ENCODE peak calls at places on chromosomes 2 and 18, in eight cellular contexts. U is aorta, H is keratinocyte, D is tibial artery, L is osteoblast, C is A549, T is esophagus squamous epithelium, X is AG04450. W is an unnamed sample.

GRCh38 chr2:108106746-108107145 is 120.4 kb downstream of the SLC5A7 start:
- DNase-seq in U (no peak), H (no peak), D (no peak), L (no peak), C (no peak), T (no peak), X (no peak), W (peak; percentile 22)

GRCh38 chr2:31384771-31385276 is 29.7 kb downstream of the XDH start:
- DNase-seq in U (no peak), H (peak; percentile 88), D (no peak), L (peak; percentile 90), C (peak; percentile 79), T (no peak), X (peak; percentile 84), W (no peak)

GRCh38 chr18:23495723-23496440 is 7.4 kb upstream of the RMC1 start:
- DNase-seq in U (no peak), H (peak; percentile 74), D (no peak), L (no peak), C (no peak), T (no peak), X (no peak), W (no peak)

GRCh38 chr2:41207578-41207977 is 755.7 kb upstream of the SLC8A1 start:
- DNase-seq in U (no peak), H (no peak), D (no peak), L (no peak), C (no peak), T (no peak), X (no peak), W (no peak)

GRCh38 chr2:219298759-219299371 is 10.3 kb downstream of the PTPRN start:
- DNase-seq in U (peak; percentile 90), H (peak; percentile 50), D (peak; percentile 84), L (peak; percentile 99), C (peak; percentile 86), T (no peak), X (peak; percentile 47), W (no peak)

GRCh38 chr2:10393648-10393982 is 54.5 kb downstream of the ODC1 start:
- DNase-seq in U (no peak), H (peak; percentile 79), D (no peak), L (no peak), C (no peak), T (no peak), X (no peak), W (no peak)

GRCh38 chr2:32977228-32977758 is 30.5 kb downstream of the LTBP1 start:
- DNase-seq in U (no peak), H (peak; percentile 49), D (no peak), L (no peak), C (no peak), T (no peak), X (no peak), W (no peak)

GRCh38 chr2:155363349-155363888 is 664.9 kb downstream of the KCNJ3 start:
- DNase-seq in U (no peak), H (no peak), D (no peak), L (no peak), C (no peak), T (no peak), X (no peak), W (no peak)

GRCh38 chr2:195514365-195514764 is 142.7 kb upstream of the SLC39A10 start:
- DNase-seq in U (no peak), H (no peak), D (no peak), L (no peak), C (no peak), T (no peak), X (no peak), W (no peak)

GRCh38 chr18:25725461-25725860 is 365.0 kb downstream of the SS18 start:
- DNase-seq in U (no peak), H (no peak), D (no peak), L (no peak), C (no peak), T (no peak), X (no peak), W (no peak)

DNA sequence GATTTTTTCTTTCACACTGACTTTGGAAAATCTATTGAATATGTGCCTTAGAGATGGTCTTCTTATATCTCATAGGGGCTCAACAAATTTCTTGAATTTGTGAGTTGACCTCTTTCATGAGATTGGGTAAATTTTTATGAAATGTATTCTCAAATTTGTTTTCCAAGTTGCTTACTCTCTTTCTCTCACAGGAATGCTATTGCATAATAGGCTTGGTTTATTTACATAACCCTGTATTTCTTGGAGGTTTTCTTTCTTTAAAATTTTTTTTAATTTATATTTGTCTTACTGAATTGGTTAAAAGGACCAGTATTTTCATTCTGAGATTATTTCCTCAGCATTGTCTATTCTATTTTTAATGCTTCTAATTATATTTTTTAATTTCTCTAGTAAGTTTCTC is 917.1 kb downstream of the DPP10 start:
- DNase-seq in U (no peak), H (no peak), D (no peak), L (no peak), C (no peak), T (no peak), X (no peak), W (no peak)
- H3K9me3 ChIP-seq in U (no peaks in the 10 kb centered on the region), H (no peaks in the 10 kb centered on the region), D (peaks cover 12% of the 10 kb centered on the region), L (no peaks in the 10 kb centered on the region), C (peaks cover 2% of the 10 kb centered on the region), T (no peaks in the 10 kb centered on the region), X (peaks cover 20% of the 10 kb centered on the region), W (peaks cover 3% of the 10 kb centered on the region)

DNA sequence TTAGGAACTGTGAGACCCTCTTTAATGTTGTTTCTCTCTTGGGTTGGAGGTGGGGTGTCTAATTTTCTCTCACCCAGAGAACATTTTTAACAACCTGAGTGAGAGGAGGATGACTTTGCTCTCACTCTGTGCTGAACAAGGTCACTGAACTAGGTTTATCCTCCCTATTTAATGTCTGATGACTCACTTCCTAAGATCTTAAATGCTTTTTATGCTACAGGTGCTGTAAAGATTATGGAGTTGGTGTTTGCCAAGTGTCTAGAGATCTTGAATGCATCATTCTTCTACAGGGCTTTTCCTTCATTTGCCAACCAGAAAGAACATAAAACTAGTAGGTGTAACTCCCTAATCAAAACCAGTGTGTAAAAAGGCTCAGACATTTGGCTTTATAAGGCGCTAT is 350.6 kb upstream of the ETAA1 start:
- DNase-seq in U (no peak), H (no peak), D (no peak), L (no peak), C (no peak), T (no peak), X (no peak), W (no peak)
- H3K27ac ChIP-seq in U (no peak overlapping the region), H (no peak overlapping the region), D (no peak overlapping the region), L (no peak overlapping the region), C (no peak overlapping the region), T (no peak overlapping the region), X (no peak overlapping the region), W (no peak overlapping the region)

GRCh38 chr2:217901400-217901799 is 101.4 kb downstream of the TNS1 start:
- DNase-seq in U (no peak), H (no peak), D (no peak), L (peak; percentile 41), C (no peak), T (no peak), X (no peak), W (no peak)

GRCh38 chr2:217900780-217901360 is 101.9 kb downstream of the TNS1 start:
- DNase-seq in U (no peak), H (no peak), D (no peak), L (peak; percentile 37), C (no peak), T (no peak), X (no peak), W (no peak)

GRCh38 chr2:217897816-217898806 is 104.7 kb downstream of the TNS1 start:
- DNase-seq in U (no peak), H (no peak), D (peak; percentile 73), L (peak; percentile 64), C (no peak), T (no peak), X (no peak), W (no peak)

GRCh38 chr2:217900010-217900779 is 102.6 kb downstream of the TNS1 start:
- DNase-seq in U (no peak), H (no peak), D (peak; percentile 32), L (peak; percentile 63), C (no peak), T (no peak), X (no peak), W (no peak)

GRCh38 chr2:217899231-217900009 is 103.4 kb downstream of the TNS1 start:
- DNase-seq in U (peak; percentile 91), H (peak; percentile 57), D (peak; percentile 84), L (peak; percentile 99), C (peak; percentile 86), T (no peak), X (peak; percentile 59), W (no peak)
- H3K9me3 ChIP-seq in U (no peaks in the 10 kb centered on the region), H (no peaks in the 10 kb centered on the region), D (no peaks in the 10 kb centered on the region), L (no peaks in the 10 kb centered on the region), C (peaks cover 3% of the 10 kb centered on the region), T (no peaks in the 10 kb centered on the region), X (no peaks in the 10 kb centered on the region), W (no peaks in the 10 kb centered on the region)

DNA sequence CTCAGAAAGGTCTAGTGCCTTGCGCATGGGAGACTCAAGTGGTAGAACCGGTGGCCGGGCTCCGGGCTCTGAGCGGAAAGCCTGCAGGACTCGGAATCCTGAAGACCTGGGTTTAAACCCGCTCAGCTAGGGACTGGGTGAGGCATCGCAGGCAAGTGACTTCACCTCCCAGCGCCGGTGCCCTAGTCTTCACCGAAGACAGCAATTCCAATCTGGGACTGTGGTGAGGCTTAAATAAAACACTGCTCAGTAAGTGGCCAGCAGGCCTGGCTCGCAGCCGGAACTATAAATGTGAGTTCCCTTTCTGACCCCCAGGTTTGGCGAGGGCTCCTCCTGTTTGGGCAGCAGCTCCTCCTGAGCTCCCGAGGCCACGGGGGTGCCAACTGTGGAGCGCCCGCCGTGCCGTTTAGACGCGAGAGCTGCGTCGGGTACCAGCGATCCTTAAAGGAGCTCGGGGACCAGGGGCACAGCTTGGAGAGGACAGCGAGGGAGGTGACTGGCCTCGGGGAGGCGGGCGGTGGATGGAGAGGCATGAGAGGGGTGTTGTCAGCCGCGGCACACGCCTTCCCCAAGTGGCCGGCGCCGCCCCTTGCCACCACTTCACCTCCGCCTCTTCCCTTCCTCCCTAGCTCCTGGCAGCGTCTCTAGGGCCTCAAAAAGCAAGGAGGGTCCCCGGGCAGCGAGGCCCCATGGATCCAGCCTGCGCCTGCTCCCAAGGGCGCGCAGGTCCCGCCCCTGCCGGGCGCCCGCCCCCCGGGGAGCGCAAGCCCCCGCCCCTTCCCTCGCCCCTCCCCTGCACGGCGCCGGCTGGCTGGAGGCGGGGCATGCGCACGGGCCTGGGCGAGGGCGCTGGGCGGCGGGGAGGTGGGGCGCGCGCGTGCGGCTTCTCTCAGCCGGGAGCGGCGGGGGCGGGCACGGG is 736 bp upstream of the MTCL1 start:
- DNase-seq in U (peak; percentile 93), H (peak; percentile 41), D (peak; percentile 84), L (peak; percentile 100), C (peak; percentile 84), T (peak; percentile 36), X (peak; percentile 63), W (no peak)
- H3K27ac ChIP-seq in U (peak overlapping the region; percentile 65), H (peak overlapping the region; percentile 60), D (peak overlapping the region; percentile 85), L (peak overlapping the region; percentile 68), C (peak overlapping the region; percentile 91), T (peak overlapping the region; percentile 90), X (peak overlapping the region; percentile 87), W (no peak overlapping the region)

W was measured in iPS DF 6.9.